ENCODE peak calls at places on chromosomes 13 and 19, in four cellular contexts. One of them, this sample, is unnamed.
A peak's percentile ranks its signal among the peaks of the same experiment; 100 is the strongest.

GRCh38 chr19:45817010-45817724 is 2.1 kb upstream of the RSPH6A start:
- DNase-seq in AG04450: peak; percentile 85
- DNase-seq in IMR-90: peak; percentile 90
- DNase-seq in omental fat pad: peak; percentile 89
- DNase-seq in this sample: peak; percentile 99

GRCh38 chr13:26971990-26972888 is 199.4 kb downstream of the USP12 start:
- DNase-seq in AG04450: no peak
- DNase-seq in IMR-90: peak; percentile 20
- DNase-seq in omental fat pad: no peak
- DNase-seq in this sample: no peak

GRCh38 chr19:3692141-3693029 is 7.9 kb downstream of the PIP5K1C start:
- DNase-seq in AG04450: no peak
- DNase-seq in IMR-90: no peak
- DNase-seq in omental fat pad: no peak
- DNase-seq in this sample: no peak

GRCh38 chr19:9883764-9884163 is 48.6 kb downstream of the PIN1 start:
- DNase-seq in AG04450: no peak
- DNase-seq in IMR-90: no peak
- DNase-seq in omental fat pad: no peak
- DNase-seq in this sample: no peak

GRCh38 chr19:35471946-35472345 is 18.3 kb downstream of the KRTDAP start:
- DNase-seq in AG04450: no peak
- DNase-seq in IMR-90: no peak
- DNase-seq in omental fat pad: no peak
- DNase-seq in this sample: no peak

GRCh38 chr19:17755977-17756670 is 4.8 kb downstream of the FCHO1 start:
- DNase-seq in AG04450: no peak
- DNase-seq in IMR-90: peak; percentile 50
- DNase-seq in omental fat pad: no peak
- DNase-seq in this sample: peak; percentile 80

GRCh38 chr19:8064866-8065486 is 12.4 kb downstream of the CCL25 start:
- DNase-seq in AG04450: no peak
- DNase-seq in IMR-90: no peak
- DNase-seq in omental fat pad: no peak
- DNase-seq in this sample: no peak

GRCh38 chr19:13100031-13100588 is 2.5 kb downstream of the LYL1 start:
- DNase-seq in AG04450: no peak
- DNase-seq in IMR-90: no peak
- DNase-seq in omental fat pad: no peak
- DNase-seq in this sample: no peak

GRCh38 chr19:1852729-1853128 is 4.4 kb upstream of the REXO1 start:
- DNase-seq in AG04450: no peak
- DNase-seq in IMR-90: no peak
- DNase-seq in omental fat pad: no peak
- DNase-seq in this sample: no peak

GRCh38 chr13:29958476-29958875 is 108.1 kb upstream of the UBL3 start:
- DNase-seq in AG04450: no peak
- DNase-seq in IMR-90: no peak
- DNase-seq in omental fat pad: no peak
- DNase-seq in this sample: no peak

GRCh38 chr13:60392136-60392535 is 4.9 kb upstream of the TDRD3 start:
- DNase-seq in AG04450: no peak
- DNase-seq in IMR-90: no peak
- DNase-seq in omental fat pad: no peak
- DNase-seq in this sample: no peak

GRCh38 chr19:16584825-16585801 is 12.9 kb upstream of the SLC35E1 start:
- DNase-seq in AG04450: no peak
- DNase-seq in IMR-90: no peak
- DNase-seq in omental fat pad: no peak
- DNase-seq in this sample: no peak

GRCh38 chr19:15829277-15829770 is 13.9 kb upstream of the OR10H1 start:
- DNase-seq in AG04450: no peak
- DNase-seq in IMR-90: no peak
- DNase-seq in omental fat pad: no peak
- DNase-seq in this sample: no peak

GRCh38 chr19:16626796-16627193 is 1.2 kb downstream of the MED26 start:
- DNase-seq in AG04450: no peak
- DNase-seq in IMR-90: no peak
- DNase-seq in omental fat pad: no peak
- DNase-seq in this sample: no peak

GRCh38 chr13:97434417-97435296 is 688 bp downstream of the RAP2A start:
- DNase-seq in AG04450: no peak
- DNase-seq in IMR-90: peak; percentile 20
- DNase-seq in omental fat pad: no peak
- DNase-seq in this sample: no peak

GRCh38 chr13:62320129-62320724 is 904.6 kb upstream of the PCDH20 start:
- DNase-seq in AG04450: peak; percentile 42
- DNase-seq in IMR-90: peak; percentile 75
- DNase-seq in omental fat pad: no peak
- DNase-seq in this sample: no peak

GRCh38 chr19:6412111-6412999 is 12.3 kb downstream of the KHSRP start:
- DNase-seq in AG04450: no peak
- DNase-seq in IMR-90: no peak
- DNase-seq in omental fat pad: no peak
- DNase-seq in this sample: peak; percentile 71

GRCh38 chr19:3932931-3933810 is at the start of gene NMRK2:
- DNase-seq in AG04450: no peak
- DNase-seq in IMR-90: no peak
- DNase-seq in omental fat pad: no peak
- DNase-seq in this sample: peak; percentile 68

GRCh38 chr19:45280471-45280961 is 29.4 kb downstream of the MARK4 start:
- DNase-seq in AG04450: no peak
- DNase-seq in IMR-90: no peak
- DNase-seq in omental fat pad: no peak
- DNase-seq in this sample: no peak

GRCh38 chr13:50672025-50672424 is 171.5 kb downstream of the DLEU7 start:
- DNase-seq in AG04450: no peak
- DNase-seq in IMR-90: no peak
- DNase-seq in omental fat pad: no peak
- DNase-seq in this sample: no peak

GRCh38 chr19:45075215-45076028 is 856 bp downstream of the ZNF296 start:
- DNase-seq in AG04450: no peak
- DNase-seq in IMR-90: no peak
- DNase-seq in omental fat pad: no peak
- DNase-seq in this sample: no peak

GRCh38 chr13:94617389-94618000 is 15.8 kb downstream of the GPR180 start:
- DNase-seq in AG04450: no peak
- DNase-seq in IMR-90: no peak
- DNase-seq in omental fat pad: no peak
- DNase-seq in this sample: no peak

GRCh38 chr13:98026457-98026857 is 73.0 kb downstream of the IPO5 start:
- DNase-seq in AG04450: no peak
- DNase-seq in IMR-90: peak; percentile 40
- DNase-seq in omental fat pad: no peak
- DNase-seq in this sample: no peak

GRCh38 chr13:27374650-27375049 is 49.8 kb upstream of the GTF3A start:
- DNase-seq in AG04450: peak; percentile 59
- DNase-seq in IMR-90: peak; percentile 88
- DNase-seq in omental fat pad: no peak
- DNase-seq in this sample: peak; percentile 38

GRCh38 chr13:20519887-20520286 is 5.8 kb downstream of the CRYL1 start:
- DNase-seq in AG04450: no peak
- DNase-seq in IMR-90: no peak
- DNase-seq in omental fat pad: no peak
- DNase-seq in this sample: no peak

GRCh38 chr19:30679286-30679685 is 307.1 kb downstream of the ZNF536 start:
- DNase-seq in AG04450: no peak
- DNase-seq in IMR-90: no peak
- DNase-seq in omental fat pad: no peak
- DNase-seq in this sample: no peak

GRCh38 chr13:31234729-31235128 is 35.0 kb downstream of the B3GLCT start:
- DNase-seq in AG04450: no peak
- DNase-seq in IMR-90: no peak
- DNase-seq in omental fat pad: no peak
- DNase-seq in this sample: no peak
- TF ChIP-seq CTCF in AG04450: peak; percentile 44
- TF ChIP-seq CTCF in IMR-90: peak; percentile 29
- TF ChIP-seq CTCF in omental fat pad: no peak
- TF ChIP-seq CTCF in this sample: peak; percentile 21

DNA sequence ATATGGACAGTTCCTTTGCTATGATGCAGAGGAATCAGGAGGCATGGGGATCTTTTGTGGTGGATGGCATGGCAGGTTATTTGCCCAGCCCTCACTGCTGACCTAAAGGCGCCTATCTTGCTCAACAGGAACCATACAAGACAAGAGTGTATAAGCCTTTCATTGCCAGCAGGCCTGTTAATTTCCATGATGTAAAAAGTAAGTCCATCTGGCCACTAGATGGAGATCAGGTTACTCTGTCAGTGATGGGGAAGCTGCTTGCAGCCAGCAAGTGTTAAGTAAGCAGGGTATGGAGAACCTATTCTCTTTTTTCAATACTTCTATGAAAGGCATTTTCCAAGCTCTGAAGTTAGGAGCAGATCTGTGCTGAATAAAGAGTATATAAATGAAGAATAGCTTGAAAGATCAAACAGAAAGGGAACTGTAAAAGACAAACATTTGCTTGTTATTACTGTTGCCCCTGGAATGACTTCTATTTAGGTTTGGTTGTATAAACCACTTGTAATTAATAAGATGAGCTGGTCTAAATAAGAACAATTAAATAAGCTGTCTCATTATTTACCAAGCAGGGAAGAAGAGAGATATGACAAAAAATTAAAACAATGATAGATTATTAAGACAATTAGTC is 210.9 kb downstream of the RGCC start:
- DNase-seq in AG04450: peak; percentile 85
- DNase-seq in IMR-90: peak; percentile 95
- DNase-seq in omental fat pad: no peak
- DNase-seq in this sample: no peak
- TF ChIP-seq CTCF in AG04450: peak; percentile 85
- TF ChIP-seq CTCF in IMR-90: peak; percentile 92
- TF ChIP-seq CTCF in omental fat pad: no peak
- TF ChIP-seq CTCF in this sample: peak; percentile 91

DNA sequence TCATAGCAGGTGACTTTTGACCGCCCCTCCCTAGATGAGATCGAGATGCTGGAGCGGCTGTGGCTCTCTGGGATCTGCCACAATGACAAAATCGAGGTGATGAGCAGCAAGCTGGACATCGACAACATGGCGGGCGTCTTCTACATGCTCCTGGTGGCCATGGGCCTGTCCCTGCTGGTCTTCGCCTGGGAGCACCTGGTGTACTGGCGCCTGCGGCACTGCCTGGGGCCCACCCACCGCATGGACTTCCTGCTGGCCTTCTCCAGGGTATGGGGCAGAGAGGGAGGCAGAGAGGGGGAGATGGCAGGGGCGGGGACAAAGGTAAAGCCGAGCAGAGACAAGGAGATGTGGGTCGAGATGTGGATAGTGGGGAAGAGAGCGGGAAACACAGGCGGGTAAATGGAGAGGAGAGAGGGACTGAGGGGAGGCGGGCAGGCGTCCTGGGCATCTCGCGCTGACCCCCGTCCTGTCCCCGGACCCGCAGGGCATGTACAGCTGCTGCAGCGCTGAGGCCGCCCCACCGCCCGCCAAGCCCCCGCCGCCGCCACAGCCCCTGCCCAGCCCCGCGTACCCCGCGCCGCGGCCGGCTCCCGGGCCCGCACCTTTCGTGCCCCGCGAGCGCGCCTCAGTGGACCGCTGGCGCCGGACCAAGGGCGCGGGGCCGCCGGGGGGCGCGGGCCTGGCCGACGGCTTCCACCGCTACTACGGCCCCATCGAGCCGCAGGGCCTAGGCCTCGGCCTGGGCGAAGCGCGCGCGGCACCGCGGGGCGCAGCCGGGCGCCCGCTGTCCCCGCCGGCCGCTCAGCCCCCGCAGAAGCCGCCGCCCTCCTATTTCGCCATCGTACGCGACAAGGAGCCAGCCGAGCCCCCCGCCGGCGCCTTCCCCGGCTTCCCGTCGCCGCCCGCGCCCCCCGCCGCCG is 3.4 kb upstream of the GRWD1 start:
- DNase-seq in AG04450: no peak
- DNase-seq in IMR-90: no peak
- DNase-seq in omental fat pad: no peak
- DNase-seq in this sample: no peak
- TF ChIP-seq CTCF in AG04450: no peak
- TF ChIP-seq CTCF in IMR-90: no peak
- TF ChIP-seq CTCF in omental fat pad: no peak
- TF ChIP-seq CTCF in this sample: no peak

GRCh38 chr13:41973247-41973741 is 12.4 kb upstream of the VWA8 start:
- DNase-seq in AG04450: no peak
- DNase-seq in IMR-90: no peak
- DNase-seq in omental fat pad: no peak
- DNase-seq in this sample: no peak
- TF ChIP-seq CTCF in AG04450: no peak
- TF ChIP-seq CTCF in IMR-90: no peak
- TF ChIP-seq CTCF in omental fat pad: no peak
- TF ChIP-seq CTCF in this sample: no peak

GRCh38 chr13:66111628-66112027 is 1118.5 kb downstream of the PCDH9 start:
- DNase-seq in AG04450: no peak
- DNase-seq in IMR-90: no peak
- DNase-seq in omental fat pad: no peak
- DNase-seq in this sample: no peak
- TF ChIP-seq CTCF in AG04450: no peak
- TF ChIP-seq CTCF in IMR-90: no peak
- TF ChIP-seq CTCF in omental fat pad: no peak
- TF ChIP-seq CTCF in this sample: no peak

GRCh38 chr13:81393686-81394085 is 1052.8 kb upstream of the SPRY2 start:
- DNase-seq in AG04450: no peak
- DNase-seq in IMR-90: no peak
- DNase-seq in omental fat pad: no peak
- DNase-seq in this sample: no peak
- TF ChIP-seq CTCF in AG04450: no peak
- TF ChIP-seq CTCF in IMR-90: no peak
- TF ChIP-seq CTCF in omental fat pad: no peak
- TF ChIP-seq CTCF in this sample: no peak

GRCh38 chr19:28008695-28009094 is 1204.3 kb downstream of the UQCRFS1 start:
- DNase-seq in AG04450: no peak
- DNase-seq in IMR-90: no peak
- DNase-seq in omental fat pad: no peak
- DNase-seq in this sample: no peak

GRCh38 chr19:28009696-28010095 is 1203.3 kb downstream of the UQCRFS1 start:
- DNase-seq in AG04450: no peak
- DNase-seq in IMR-90: no peak
- DNase-seq in omental fat pad: no peak
- DNase-seq in this sample: no peak

GRCh38 chr19:28014821-28015405 is 1198.0 kb downstream of the UQCRFS1 start:
- DNase-seq in AG04450: no peak
- DNase-seq in IMR-90: no peak
- DNase-seq in omental fat pad: no peak
- DNase-seq in this sample: no peak

GRCh38 chr19:28010656-28011055 is 1202.3 kb downstream of the UQCRFS1 start:
- DNase-seq in AG04450: no peak
- DNase-seq in IMR-90: no peak
- DNase-seq in omental fat pad: no peak
- DNase-seq in this sample: no peak

GRCh38 chr19:28012361-28012760 is 1200.6 kb downstream of the UQCRFS1 start:
- DNase-seq in AG04450: no peak
- DNase-seq in IMR-90: no peak
- DNase-seq in omental fat pad: no peak
- DNase-seq in this sample: no peak
- TF ChIP-seq CTCF in AG04450: no peak
- TF ChIP-seq CTCF in IMR-90: no peak
- TF ChIP-seq CTCF in omental fat pad: no peak
- TF ChIP-seq CTCF in this sample: peak; percentile 3

This sample was measured in D721Med.